ENCODE peak calls at places on chromosomes 3 and 15, in nine cellular contexts. D is iris pigment epithelial cell; H is activated naive CD4-positive, alpha-beta T cell treated with anti-CD3 and anti-CD28 coated beads, Interleukin-2, amount 10 ng/mL, durations not matched to agents 7 days and 5 days; Y is lung microvascular endothelial cell; Q is AG04449; G is AG10803; L is stimulated activated CD8-positive, alpha-beta memory T cell treated with anti-CD3 and anti-CD28 coated beads, Interleukin-15, amount 100 ng/mL, for 4 hours; V is AG09309; M is stimulated activated naive B cell treated with anti-CD40 and anti-IgM and Interleukin-4, amounts not matched to agents 10 μg/mL and 1 μg/mL and 100 μg/mL, for 72 hours. F is an unnamed sample.

GRCh38 chr3:170953229-170953628 is 44.8 kb upstream of the EIF5A2 start:
- DNase-seq in D (no peak), H (no peak), Y (no peak), Q (no peak), G (no peak), L (no peak), V (no peak), M (no peak), F (no peak)

GRCh38 chr3:131033480-131034080 is 6.9 kb downstream of the NEK11 start:
- DNase-seq in D (peak), H (peak), Y (peak), Q (no peak), G (peak), L (no peak), V (no peak), M (no peak), F (peak)

GRCh38 chr15:70265466-70265978 is 167.8 kb upstream of the TLE3 start:
- DNase-seq in D (no peak), H (no peak), Y (no peak), Q (no peak), G (no peak), L (no peak), V (no peak), M (no peak), F (no peak)

GRCh38 chr3:24963762-24964625 is 464.1 kb upstream of the RARB start:
- DNase-seq in D (peak), H (no peak), Y (peak), Q (no peak), G (peak), L (no peak), V (no peak), M (no peak), F (no peak)

GRCh38 chr15:74725241-74725774 is at the start of gene CYP1A1:
- DNase-seq in D (no peak), H (peak), Y (peak), Q (no peak), G (no peak), L (no peak), V (no peak), M (peak), F (no peak)

GRCh38 chr15:31250033-31250432 is 76.6 kb upstream of the KLF13 start:
- DNase-seq in D (no peak), H (no peak), Y (no peak), Q (no peak), G (no peak), L (no peak), V (no peak), M (no peak), F (no peak)

GRCh38 chr15:90295270-90295648 is 29.8 kb downstream of the NGRN start:
- DNase-seq in D (no peak), H (no peak), Y (no peak), Q (no peak), G (no peak), L (no peak), V (no peak), M (no peak), F (no peak)

GRCh38 chr3:61682671-61683408 is 121.5 kb downstream of the PTPRG start:
- DNase-seq in D (peak), H (no peak), Y (no peak), Q (no peak), G (peak), L (no peak), V (peak), M (no peak), F (peak)

GRCh38 chr15:29270169-29270955 is 740 bp upstream of the NSMCE3 start:
- DNase-seq in D (peak), H (peak), Y (peak), Q (peak), G (peak), L (no peak), V (no peak), M (no peak), F (peak)

GRCh38 chr3:2853627-2854026 is 256.5 kb downstream of the IL5RA start:
- DNase-seq in D (no peak), H (no peak), Y (no peak), Q (no peak), G (no peak), L (no peak), V (no peak), M (no peak), F (no peak)

GRCh38 chr15:68672781-68673205 is 94.0 kb downstream of the CORO2B start:
- DNase-seq in D (peak), H (no peak), Y (no peak), Q (no peak), G (peak), L (no peak), V (no peak), M (no peak), F (no peak)

GRCh38 chr3:57675530-57675929 is 17.3 kb downstream of the DENND6A start:
- DNase-seq in D (no peak), H (no peak), Y (no peak), Q (no peak), G (no peak), L (no peak), V (no peak), M (no peak), F (no peak)

GRCh38 chr3:190378240-190378891 is 9.6 kb upstream of the CLDN16 start:
- DNase-seq in D (peak), H (no peak), Y (no peak), Q (peak), G (peak), L (no peak), V (peak), M (no peak), F (peak)

GRCh38 chr3:112982710-112983109 is 7.8 kb upstream of the CD200R1 start:
- DNase-seq in D (no peak), H (no peak), Y (no peak), Q (no peak), G (no peak), L (no peak), V (no peak), M (no peak), F (no peak)

GRCh38 chr3:150303776-150304175 is 104.3 kb upstream of the TSC22D2 start:
- DNase-seq in D (no peak), H (no peak), Y (peak), Q (no peak), G (no peak), L (no peak), V (no peak), M (no peak), F (no peak)

GRCh38 chr3:2879023-2879422 is 231.2 kb downstream of the IL5RA start:
- DNase-seq in D (no peak), H (no peak), Y (no peak), Q (no peak), G (no peak), L (no peak), V (no peak), M (no peak), F (no peak)

GRCh38 chr3:16511561-16512434 is 1.7 kb downstream of the RFTN1 start:
- DNase-seq in D (peak), H (peak), Y (peak), Q (peak), G (peak), L (peak), V (peak), M (peak), F (peak)

GRCh38 chr3:87977765-87978164 is 81.0 kb downstream of the CGGBP1 start:
- DNase-seq in D (no peak), H (no peak), Y (no peak), Q (no peak), G (no peak), L (no peak), V (no peak), M (no peak), F (no peak)

GRCh38 chr3:98797905-98798304 is 34.8 kb downstream of the ST3GAL6 start:
- DNase-seq in D (no peak), H (no peak), Y (no peak), Q (no peak), G (no peak), L (no peak), V (no peak), M (no peak), F (no peak)

GRCh38 chr15:88852476-88852875 is 42.9 kb downstream of the HAPLN3 start:
- DNase-seq in D (no peak), H (no peak), Y (no peak), Q (no peak), G (no peak), L (no peak), V (no peak), M (no peak), F (no peak)

GRCh38 chr3:18415132-18415531 is 10.0 kb downstream of the SATB1 start:
- DNase-seq in D (no peak), H (no peak), Y (no peak), Q (no peak), G (no peak), L (no peak), V (no peak), M (no peak), F (no peak)

GRCh38 chr15:88621789-88622604 is 857 bp downstream of the AEN start:
- DNase-seq in D (peak), H (peak), Y (peak), Q (no peak), G (peak), L (no peak), V (no peak), M (no peak), F (peak)

GRCh38 chr3:104458657-104459056 is 908.1 kb upstream of the ALCAM start:
- DNase-seq in D (no peak), H (no peak), Y (no peak), Q (no peak), G (no peak), L (no peak), V (no peak), M (no peak), F (no peak)

GRCh38 chr3:151263126-151263525 is 15.2 kb downstream of the P2RY14 start:
- DNase-seq in D (peak), H (no peak), Y (no peak), Q (no peak), G (peak), L (no peak), V (no peak), M (no peak), F (peak)

GRCh38 chr15:73750951-73751350 is 2.2 kb downstream of the INSYN1 start:
- DNase-seq in D (no peak), H (no peak), Y (no peak), Q (no peak), G (no peak), L (no peak), V (no peak), M (no peak), F (no peak)

GRCh38 chr3:11005686-11006256 is 13.2 kb downstream of the SLC6A1 start:
- DNase-seq in D (no peak), H (no peak), Y (no peak), Q (no peak), G (no peak), L (no peak), V (no peak), M (no peak), F (no peak)

GRCh38 chr15:66896611-66897010 is 168.8 kb upstream of the SMAD3 start:
- DNase-seq in D (no peak), H (no peak), Y (no peak), Q (no peak), G (no peak), L (no peak), V (no peak), M (no peak), F (no peak)

GRCh38 chr3:43770426-43771103 is 79.8 kb downstream of the ABHD5 start:
- DNase-seq in D (peak), H (peak), Y (peak), Q (no peak), G (peak), L (no peak), V (no peak), M (no peak), F (peak)

GRCh38 chr3:121894191-121894990 is at the start of gene SLC15A2:
- DNase-seq in D (no peak), H (no peak), Y (peak), Q (no peak), G (no peak), L (no peak), V (no peak), M (no peak), F (no peak)

GRCh38 chr3:12905316-12906071 is 64.1 kb upstream of the RPL32 start:
- DNase-seq in D (no peak), H (no peak), Y (no peak), Q (no peak), G (no peak), L (no peak), V (no peak), M (no peak), F (no peak)

GRCh38 chr3:20317616-20318015 is 131.6 kb upstream of the SGO1 start:
- DNase-seq in D (no peak), H (no peak), Y (no peak), Q (no peak), G (no peak), L (no peak), V (no peak), M (no peak), F (no peak)

GRCh38 chr15:61118885-61119284 is 110.2 kb downstream of the RORA start:
- DNase-seq in D (no peak), H (no peak), Y (no peak), Q (no peak), G (no peak), L (no peak), V (no peak), M (no peak), F (no peak)

GRCh38 chr15:74179101-74179841 is 5.8 kb downstream of the ISLR start:
- DNase-seq in D (peak), H (no peak), Y (peak), Q (peak), G (peak), L (no peak), V (peak), M (no peak), F (peak)

GRCh38 chr3:47475029-47475569 is 642 bp downstream of the SCAP start:
- DNase-seq in D (peak), H (peak), Y (peak), Q (no peak), G (peak), L (no peak), V (no peak), M (no peak), F (peak)

GRCh38 chr3:100042144-100042543 is 72.2 kb downstream of the FILIP1L start:
- DNase-seq in D (peak), H (no peak), Y (peak), Q (peak), G (peak), L (no peak), V (peak), M (no peak), F (peak)

F was measured in AG20443.